ENCODE peak calls at places on chromosomes 16 and 17, in six cellular contexts. X is A549, U is testis, B is ovary, E is heart left ventricle, P is breast epithelium. K is an unnamed sample.

GRCh38 chr17:16875662-16876061 is 96.3 kb downstream of the TNFRSF13B start:
- DNase-seq in X (no peak), E (no peak), U (no peak), P (no peak), B (no peak), K (no peak)

GRCh38 chr16:50067290-50067853 is 1.6 kb downstream of the HEATR3 start:
- DNase-seq in E (no peak), P (no peak), U (peak; percentile 50), X (peak; percentile 12), B (no peak), K (no peak)

GRCh38 chr17:10149573-10150399 is 48.6 kb downstream of the GAS7 start:
- DNase-seq in X (no peak), U (no peak), E (no peak), B (no peak), P (no peak), K (no peak)

GRCh38 chr16:22141746-22142145 is 20.6 kb upstream of the SDR42E2 start:
- DNase-seq in P (no peak), E (no peak), X (peak; percentile 55), B (no peak), U (no peak), K (no peak)

GRCh38 chr17:70317416-70317815 is 148.1 kb downstream of the KCNJ2 start:
- DNase-seq in X (no peak), U (no peak), P (no peak), B (no peak), E (no peak), K (no peak)

GRCh38 chr16:85573696-85574641 is 39.2 kb upstream of the GSE1 start:
- DNase-seq in E (peak; percentile 87), B (peak; percentile 80), X (no peak), U (peak; percentile 87), P (peak; percentile 43), K (peak; percentile 90)

GRCh38 chr17:74446551-74447500 is 14.9 kb downstream of the GPRC5C start:
- DNase-seq in E (peak; percentile 75), P (peak; percentile 95), X (no peak), B (peak; percentile 76), U (peak; percentile 62), K (no peak)

GRCh38 chr16:89473791-89474414 is 16.5 kb downstream of the ANKRD11 start:
- DNase-seq in U (no peak), B (no peak), E (no peak), P (no peak), X (no peak), K (no peak)

GRCh38 chr16:51818342-51818944 is 667.4 kb upstream of the SALL1 start:
- DNase-seq in P (no peak), X (no peak), U (peak; percentile 83), E (no peak), B (no peak), K (no peak)

GRCh38 chr17:17886253-17886652 is 49.5 kb upstream of the SREBF1 start:
- DNase-seq in B (no peak), E (peak; percentile 56), X (no peak), P (no peak), U (no peak), K (no peak)

GRCh38 chr17:40303706-40304450 is 5.1 kb upstream of the RARA start:
- DNase-seq in E (peak; percentile 42), X (no peak), B (no peak), U (no peak), P (no peak), K (peak; percentile 95)

GRCh38 chr16:81745704-81746558 is 33.2 kb upstream of the PLCG2 start:
- DNase-seq in P (peak; percentile 45), X (peak; percentile 78), U (peak; percentile 84), B (peak; percentile 72), E (peak; percentile 82), K (peak; percentile 83)

GRCh38 chr17:77358801-77359716 is 218.3 kb downstream of the SEC14L1 start:
- DNase-seq in E (no peak), U (peak; percentile 8), B (no peak), P (no peak), X (no peak), K (peak; percentile 50)

GRCh38 chr16:86567701-86568571 is 1.3 kb downstream of the FOXC2 start:
- DNase-seq in U (no peak), X (no peak), B (no peak), P (no peak), E (no peak), K (no peak)

GRCh38 chr17:44464037-44464436 is 39.2 kb downstream of the GPATCH8 start:
- DNase-seq in E (no peak), X (no peak), U (no peak), P (no peak), B (no peak), K (no peak)

GRCh38 chr17:46071796-46072195 is 72.7 kb downstream of the STH start:
- DNase-seq in X (no peak), P (no peak), E (no peak), U (no peak), B (no peak), K (no peak)

GRCh38 chr17:81731271-81731670 is 19.2 kb downstream of the SLC25A10 start:
- DNase-seq in B (no peak), U (no peak), P (no peak), E (no peak), X (no peak), K (no peak)

GRCh38 chr17:79169861-79170260 is 95.2 kb downstream of the ENGASE start:
- DNase-seq in E (no peak), X (no peak), P (no peak), U (no peak), B (no peak), K (no peak)

GRCh38 chr17:59330314-59330942 is 1.0 kb upstream of the YPEL2 start:
- DNase-seq in B (peak; percentile 33), P (peak; percentile 54), E (peak; percentile 48), X (peak; percentile 76), U (peak; percentile 60), K (peak; percentile 77)

DNA sequence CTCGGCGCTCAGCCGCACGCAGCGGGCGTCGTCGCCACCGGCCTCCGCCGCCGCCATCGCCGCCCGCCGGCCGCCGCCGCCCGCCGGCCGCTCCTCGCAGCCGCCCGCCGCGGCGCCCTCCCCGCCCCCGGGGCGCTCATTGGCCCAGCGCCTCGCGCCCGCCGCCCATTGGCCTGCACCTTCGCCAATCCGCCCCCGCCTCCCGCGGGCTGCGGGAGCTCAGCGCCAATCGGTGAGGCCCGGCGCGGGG is at the start of gene PGP:
- DNase-seq in X (no peak), P (no peak), U (no peak), E (no peak), B (no peak), K (no peak)
- TF ChIP-seq POLR2A in X (no peak), P (no peak), U (no peak), E (no peak), B (no peak), K (no peak)

GRCh38 chr17:42387663-42388380 is 420 bp downstream of the STAT3 start:
- DNase-seq in U (no peak), X (no peak), P (peak; percentile 62), E (peak; percentile 50), B (peak; percentile 56), K (peak; percentile 80)
- TF ChIP-seq POLR2A in U (no peak), X (no peak), P (no peak), E (peak; percentile 83), B (no peak), K (peak; percentile 19)

GRCh38 chr17:50199651-50200446 is 1.6 kb downstream of the COL1A1 start:
- DNase-seq in P (peak; percentile 95), E (peak; percentile 93), X (peak; percentile 96), U (peak; percentile 90), B (peak; percentile 97), K (peak; percentile 99)
- TF ChIP-seq POLR2A in P (no peak), E (no peak), X (no peak), U (no peak), B (no peak), K (no peak)

DNA sequence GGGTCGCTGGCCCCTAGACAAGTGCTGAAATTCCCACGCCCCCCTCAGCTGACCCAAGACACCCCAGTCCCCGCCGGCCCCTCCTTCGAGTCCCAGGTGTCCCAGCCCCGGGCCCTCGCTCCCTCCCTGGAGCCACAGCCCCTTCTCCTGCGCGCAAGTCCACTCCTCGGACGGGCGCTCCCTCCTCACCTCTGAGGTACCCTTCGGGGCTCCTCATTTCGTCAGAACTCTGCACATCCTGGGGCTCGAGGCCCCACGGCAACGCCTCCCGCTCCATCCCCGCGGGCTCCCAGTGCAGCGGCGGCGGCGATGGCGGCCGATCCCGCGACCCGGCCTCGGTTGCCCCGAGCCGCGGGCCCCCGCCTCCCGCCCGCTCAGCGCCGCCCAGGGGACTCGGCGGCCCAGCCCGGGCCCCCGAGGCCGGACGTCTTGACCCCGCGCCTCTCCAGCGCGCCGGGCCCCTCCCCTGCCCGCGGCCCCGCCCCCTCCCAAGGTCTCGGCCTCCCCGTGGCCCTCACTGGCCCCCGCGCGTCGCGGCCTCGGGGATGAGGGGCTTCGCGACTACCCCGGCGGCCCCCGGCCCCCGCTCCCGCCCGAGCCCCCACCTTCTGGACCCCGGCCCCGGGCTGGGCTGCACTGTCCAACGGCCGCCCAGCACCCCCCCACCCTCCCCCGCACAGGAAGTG is at the start of gene ZNF768:
- DNase-seq in E (peak; percentile 58), P (peak; percentile 47), X (peak; percentile 44), U (peak; percentile 62), B (peak; percentile 70), K (peak; percentile 79)
- TF ChIP-seq POLR2A in E (no peak), P (no peak), X (peak; percentile 54), U (no peak), B (no peak), K (no peak)

GRCh38 chr17:75827291-75828050 is 16.7 kb downstream of the UNC13D start:
- DNase-seq in U (peak; percentile 50), E (peak; percentile 80), P (peak; percentile 76), X (peak; percentile 92), B (peak; percentile 75), K (peak; percentile 91)
- TF ChIP-seq POLR2A in U (no peak), E (no peak), P (no peak), X (no peak), B (no peak), K (no peak)

GRCh38 chr16:12544477-12545291 is 259.0 kb downstream of the CPPED1 start:
- DNase-seq in X (no peak), E (no peak), P (no peak), U (no peak), B (no peak), K (no peak)
- TF ChIP-seq POLR2A in X (no peak), E (no peak), P (no peak), U (no peak), B (no peak), K (no peak)

DNA sequence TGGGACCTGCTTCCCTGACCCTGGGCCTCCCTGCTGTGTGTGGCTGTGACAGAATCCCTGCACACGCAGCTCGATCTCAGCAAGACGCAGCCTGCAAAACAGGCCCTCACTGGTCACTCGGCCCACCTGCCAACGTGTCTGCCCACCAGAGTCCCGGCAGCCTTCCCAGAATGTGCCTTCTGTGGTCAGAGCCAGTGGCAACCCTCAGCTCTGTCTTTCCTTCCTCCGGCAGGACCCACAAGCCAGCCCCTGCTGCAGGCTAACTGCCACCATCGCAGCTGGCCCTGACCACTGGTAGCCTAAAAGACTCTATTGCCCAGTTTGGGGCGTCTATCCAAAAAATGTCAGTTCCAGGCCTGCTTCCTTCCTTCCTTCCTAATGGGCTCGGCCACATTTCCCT is 83.2 kb downstream of the LITAF start:
- DNase-seq in X (no peak), E (no peak), P (no peak), B (no peak), U (no peak), K (no peak)
- TF ChIP-seq POLR2A in X (no peak), E (no peak), P (no peak), B (no peak), U (no peak), K (no peak)

DNA sequence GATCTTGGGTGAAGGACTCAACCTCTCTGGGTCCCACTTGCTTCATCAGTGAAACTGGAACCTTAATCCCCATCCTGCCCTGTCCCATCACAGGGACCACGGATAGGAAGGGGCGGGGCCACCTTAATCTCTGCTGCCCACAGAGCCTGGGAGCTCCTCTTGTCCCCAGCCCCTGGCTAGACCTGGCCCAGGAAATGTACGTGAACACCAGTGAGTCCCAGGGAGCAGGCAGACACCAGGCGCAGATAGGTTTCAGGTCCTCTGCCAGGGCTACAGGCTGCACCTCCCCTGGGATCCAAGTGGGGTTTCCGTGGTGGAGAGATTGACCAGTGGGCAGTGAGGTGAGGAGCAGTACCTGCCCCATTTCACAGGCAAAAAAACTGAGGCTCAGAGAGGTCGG is 21.0 kb downstream of the RAB11FIP4 start:
- DNase-seq in X (no peak), U (no peak), E (no peak), B (no peak), P (no peak), K (peak; percentile 34)
- TF ChIP-seq POLR2A in X (no peak), U (no peak), E (no peak), B (no peak), P (no peak), K (no peak)

K was measured in sigmoid colon.